ENCODE peak calls at places on chromosome 1, in seven cellular contexts. N, R, S, C, Q, G and X are unnamed samples. For H3K4me1, the result is how much of the 10 kb centered on the place peaks cover.

GRCh38 chr1:52632732-52633290 is at the start of gene SHISAL2A:
- DNase-seq in G (peak), N (peak), R (no peak), Q (no peak), C (no peak), S (no peak), X (peak)

GRCh38 chr1:91819038-91819788 is 66.7 kb downstream of the TGFBR3 start:
- DNase-seq in G (no peak), N (no peak), R (no peak), S (no peak), Q (no peak), C (no peak), X (no peak)

GRCh38 chr1:17347769-17348592 is 24.0 kb upstream of the PADI6 start:
- DNase-seq in N (no peak), Q (no peak), S (peak), C (peak), R (no peak), G (peak), X (no peak)

GRCh38 chr1:84689514-84690396 is 506 bp downstream of the SSX2IP start:
- DNase-seq in Q (peak), N (no peak), R (peak), C (peak), S (peak), G (no peak), X (peak)

GRCh38 chr1:219385786-219386427 is 212.2 kb downstream of the LYPLAL1 start:
- DNase-seq in G (no peak), S (peak), R (peak), N (peak), Q (no peak), C (no peak), X (no peak)

GRCh38 chr1:3618904-3619671 is 5.7 kb upstream of the TPRG1L start:
- DNase-seq in C (peak), S (peak), G (no peak), R (peak), Q (peak), N (peak), X (peak)

GRCh38 chr1:114342376-114342775 is 168.6 kb downstream of the TRIM33 start:
- DNase-seq in G (no peak), R (no peak), N (no peak), S (no peak), Q (no peak), C (no peak), X (no peak)

GRCh38 chr1:201537966-201538617 is 835 bp upstream of the NAV1 start:
- DNase-seq in Q (no peak), C (no peak), R (no peak), G (no peak), S (no peak), N (no peak), X (no peak)

GRCh38 chr1:190170321-190170720 is 307.3 kb downstream of the BRINP3 start:
- DNase-seq in G (no peak), C (no peak), R (no peak), S (peak), N (no peak), Q (no peak), X (no peak)

GRCh38 chr1:170010443-170010842 is 64.1 kb downstream of the KIFAP3 start:
- DNase-seq in S (peak), N (no peak), C (no peak), R (peak), Q (no peak), G (no peak), X (no peak)

GRCh38 chr1:117671781-117672501 is 66.1 kb downstream of the TENT5C start:
- DNase-seq in C (peak), G (peak), N (peak), S (no peak), R (peak), Q (no peak), X (peak)

GRCh38 chr1:225754940-225755635 is 22.5 kb upstream of the SRP9 start:
- DNase-seq in S (peak), G (no peak), C (no peak), R (peak), Q (no peak), N (no peak), X (peak)

GRCh38 chr1:93805027-93805426 is 74.0 kb downstream of the DNTTIP2 start:
- DNase-seq in R (no peak), C (no peak), G (no peak), N (no peak), Q (no peak), S (peak), X (no peak)

GRCh38 chr1:55584521-55585401 is 369.6 kb upstream of the USP24 start:
- DNase-seq in Q (no peak), R (no peak), S (peak), C (no peak), N (peak), G (no peak), X (no peak)

GRCh38 chr1:209435654-209436566 is 147.6 kb upstream of the CAMK1G start:
- DNase-seq in N (peak), Q (peak), S (peak), G (peak), C (peak), R (peak), X (peak)

GRCh38 chr1:20405893-20406604 is 80.0 kb downstream of the CAMK2N1 start:
- DNase-seq in R (no peak), G (no peak), N (no peak), C (no peak), S (peak), Q (no peak), X (peak)

GRCh38 chr1:43367904-43368645 is at the start of gene ELOVL1:
- DNase-seq in C (peak), N (peak), S (peak), R (peak), G (peak), Q (peak), X (peak)

GRCh38 chr1:43366179-43366578 is 1.6 kb downstream of the ELOVL1 start:
- DNase-seq in S (no peak), G (peak), Q (peak), C (no peak), R (no peak), N (no peak), X (no peak)

GRCh38 chr1:43365678-43366077 is 2.1 kb downstream of the ELOVL1 start:
- DNase-seq in S (no peak), Q (no peak), C (no peak), N (no peak), G (no peak), R (no peak), X (no peak)

GRCh38 chr1:43367026-43367903 is 546 bp downstream of the ELOVL1 start:
- DNase-seq in C (no peak), S (no peak), N (peak), G (peak), R (no peak), Q (no peak), X (peak)

DNA sequence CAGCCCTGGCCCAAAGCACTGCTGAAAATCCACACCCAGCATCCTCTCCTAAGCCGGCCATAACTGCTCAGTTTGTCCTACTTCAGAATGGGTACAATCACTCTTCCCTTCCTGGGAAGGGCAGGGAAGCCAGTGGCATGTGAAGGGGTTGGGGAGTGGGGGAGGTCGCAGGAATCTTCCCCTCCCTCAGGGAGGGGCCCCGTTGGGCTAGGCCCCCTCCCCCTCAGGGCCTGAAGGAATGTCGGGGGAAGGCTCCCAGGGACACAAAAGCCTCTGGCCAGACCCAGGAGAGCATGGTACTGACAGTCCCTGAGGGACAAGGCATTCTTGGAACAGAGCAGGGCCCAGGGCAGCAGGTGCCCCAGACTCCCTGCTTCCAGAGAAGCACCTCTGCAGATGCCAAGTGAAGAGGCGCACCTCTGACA is 1.2 kb downstream of the ELOVL1 start:
- DNase-seq in C (no peak), G (no peak), R (no peak), Q (no peak), S (no peak), N (no peak), X (no peak)
- H3K4me1 ChIP-seq in C (under half), G (under half), R (under half), Q (under half), S (under half), N (under half), X (under half)

GRCh38 chr1:11178021-11179015 is 10.8 kb upstream of the ANGPTL7 start:
- DNase-seq in N (no peak), Q (no peak), G (no peak), S (peak), R (no peak), C (no peak), X (no peak)
- TF ChIP-seq CTCF in N (no peak), Q (no peak), G (no peak), S (no peak), R (no peak), C (no peak), X (no peak)

DNA sequence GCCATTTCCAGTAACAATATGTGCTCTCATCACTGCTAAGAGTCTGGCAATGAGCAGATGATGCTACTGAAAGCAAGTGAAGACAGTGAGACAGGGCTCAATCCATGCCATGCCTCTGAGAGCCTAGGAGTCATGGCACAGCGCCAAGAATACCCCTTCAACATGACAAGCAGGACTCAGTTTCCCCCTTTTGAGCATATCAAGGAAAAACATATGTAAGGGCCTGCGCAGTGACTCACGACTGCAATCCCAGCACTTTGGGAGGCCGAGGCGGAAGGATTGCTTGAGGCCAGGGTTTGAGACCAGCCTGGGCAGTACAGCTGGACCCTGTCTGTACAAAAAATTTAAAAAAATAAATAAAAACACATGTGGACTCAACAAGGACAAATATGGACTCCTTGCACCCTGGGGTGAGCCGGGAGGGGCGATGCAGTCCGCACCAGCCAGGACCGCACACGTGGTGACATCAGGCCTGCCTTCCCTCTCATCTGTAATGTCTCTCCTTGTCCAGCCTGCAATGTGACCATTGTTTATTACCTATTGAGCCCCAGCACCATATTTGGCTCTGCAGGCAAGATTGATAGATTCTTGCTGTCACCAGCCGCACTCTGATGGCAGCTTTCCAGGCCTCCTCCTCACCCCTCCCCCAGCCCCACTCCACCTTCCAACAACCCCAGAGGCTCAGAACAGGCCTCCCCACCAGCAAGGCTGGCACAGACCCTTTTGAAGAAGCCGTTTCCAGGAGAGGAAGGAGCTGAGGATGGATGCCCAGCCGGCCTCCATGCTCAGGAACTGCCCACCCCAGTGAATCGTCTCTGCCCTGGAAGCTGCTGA is 55.3 kb downstream of the IRF2BP2 start:
- DNase-seq in G (no peak), S (no peak), N (no peak), R (peak), C (peak), Q (peak), X (no peak)
- H3K27ac ChIP-seq in G (no peak), S (no peak), N (no peak), R (peak), C (peak), Q (peak), X (peak)

GRCh38 chr1:18949689-18950414 is 6.6 kb downstream of the IFFO2 start:
- DNase-seq in G (no peak), R (no peak), Q (no peak), N (peak), C (peak), S (peak), X (peak)
- H3K4me1 ChIP-seq in G (half or more), R (under half), Q (under half), N (under half), C (under half), S (half or more), X (half or more)

GRCh38 chr1:156619582-156619955 is 354 bp downstream of the HAPLN2 start:
- DNase-seq in G (peak), Q (no peak), S (no peak), R (no peak), C (no peak), N (no peak), X (no peak)
- TF ChIP-seq CTCF in G (no peak), Q (no peak), S (no peak), R (no peak), C (no peak), N (no peak), X (no peak)